ENCODE peak calls at places on chromosomes 11 and 22, in seven cellular contexts. One of them, this sample, is unnamed.

GRCh38 chr11:133265536-133265935 is 266.8 kb downstream of the OPCML start:
- DNase-seq in mesendoderm: no peak
- DNase-seq in IMR-90: no peak
- DNase-seq in neuronal stem cell: no peak
- DNase-seq in H1: no peak
- DNase-seq in H9: no peak
- DNase-seq in trophoblast cell: no peak
- DNase-seq in this sample: no peak

GRCh38 chr11:33027846-33028536 is 11.4 kb upstream of the TCP11L1 start:
- DNase-seq in mesendoderm: no peak
- DNase-seq in IMR-90: peak; percentile 62
- DNase-seq in neuronal stem cell: no peak
- DNase-seq in H1: no peak
- DNase-seq in H9: no peak
- DNase-seq in trophoblast cell: peak; percentile 64
- DNase-seq in this sample: peak; percentile 22

GRCh38 chr11:111624602-111625001 is 22.4 kb downstream of the SIK2 start:
- DNase-seq in mesendoderm: no peak
- DNase-seq in IMR-90: peak; percentile 40
- DNase-seq in neuronal stem cell: no peak
- DNase-seq in H1: no peak
- DNase-seq in H9: no peak
- DNase-seq in trophoblast cell: peak; percentile 35
- DNase-seq in this sample: peak; percentile 43

GRCh38 chr11:37026326-37026725 is 428.3 kb upstream of the RAG2 start:
- DNase-seq in mesendoderm: peak; percentile 77
- DNase-seq in IMR-90: no peak
- DNase-seq in neuronal stem cell: no peak
- DNase-seq in H1: no peak
- DNase-seq in H9: no peak
- DNase-seq in trophoblast cell: no peak
- DNase-seq in this sample: no peak

GRCh38 chr11:30586251-30587144 is at the start of gene MPPED2:
- DNase-seq in mesendoderm: peak; percentile 85
- DNase-seq in IMR-90: no peak
- DNase-seq in neuronal stem cell: peak; percentile 79
- DNase-seq in H1: peak; percentile 88
- DNase-seq in H9: peak; percentile 79
- DNase-seq in trophoblast cell: peak; percentile 2
- DNase-seq in this sample: no peak

GRCh38 chr22:50060441-50061140 is 2.5 kb upstream of the TTLL8 start:
- DNase-seq in mesendoderm: peak; percentile 57
- DNase-seq in IMR-90: no peak
- DNase-seq in neuronal stem cell: no peak
- DNase-seq in H1: no peak
- DNase-seq in H9: peak; percentile 39
- DNase-seq in trophoblast cell: no peak
- DNase-seq in this sample: no peak

GRCh38 chr11:44104472-44105294 is 9.2 kb downstream of the EXT2 start:
- DNase-seq in mesendoderm: peak; percentile 71
- DNase-seq in IMR-90: no peak
- DNase-seq in neuronal stem cell: no peak
- DNase-seq in H1: no peak
- DNase-seq in H9: peak; percentile 39
- DNase-seq in trophoblast cell: no peak
- DNase-seq in this sample: no peak

GRCh38 chr11:43557553-43558031 is 122.9 kb upstream of the HSD17B12 start:
- DNase-seq in mesendoderm: peak; percentile 68
- DNase-seq in IMR-90: no peak
- DNase-seq in neuronal stem cell: peak; percentile 72
- DNase-seq in H1: peak; percentile 64
- DNase-seq in H9: peak; percentile 53
- DNase-seq in trophoblast cell: no peak
- DNase-seq in this sample: no peak

GRCh38 chr11:67435031-67435726 is 2.3 kb downstream of the PTPRCAP start:
- DNase-seq in mesendoderm: no peak
- DNase-seq in IMR-90: no peak
- DNase-seq in neuronal stem cell: no peak
- DNase-seq in H1: no peak
- DNase-seq in H9: no peak
- DNase-seq in trophoblast cell: no peak
- DNase-seq in this sample: no peak

GRCh38 chr11:126695293-126695692 is 305.3 kb downstream of the KIRREL3 start:
- DNase-seq in mesendoderm: no peak
- DNase-seq in IMR-90: no peak
- DNase-seq in neuronal stem cell: no peak
- DNase-seq in H1: no peak
- DNase-seq in H9: no peak
- DNase-seq in trophoblast cell: no peak
- DNase-seq in this sample: no peak

GRCh38 chr11:100817620-100818019 is 130.5 kb downstream of the ARHGAP42 start:
- DNase-seq in mesendoderm: peak; percentile 68
- DNase-seq in IMR-90: no peak
- DNase-seq in neuronal stem cell: no peak
- DNase-seq in H1: no peak
- DNase-seq in H9: no peak
- DNase-seq in trophoblast cell: no peak
- DNase-seq in this sample: no peak

GRCh38 chr22:19974233-19974861 is 32.7 kb upstream of the TXNRD2 start:
- DNase-seq in mesendoderm: peak; percentile 99
- DNase-seq in IMR-90: peak; percentile 51
- DNase-seq in neuronal stem cell: peak; percentile 76
- DNase-seq in H1: peak; percentile 90
- DNase-seq in H9: peak; percentile 99
- DNase-seq in trophoblast cell: peak; percentile 92
- DNase-seq in this sample: peak; percentile 59

GRCh38 chr22:20567371-20567847 is 60.0 kb downstream of the MED15 start:
- DNase-seq in mesendoderm: no peak
- DNase-seq in IMR-90: peak; percentile 66
- DNase-seq in neuronal stem cell: no peak
- DNase-seq in H1: no peak
- DNase-seq in H9: no peak
- DNase-seq in trophoblast cell: peak; percentile 99
- DNase-seq in this sample: peak; percentile 48

GRCh38 chr11:26134481-26135355 is 197.2 kb upstream of the ANO3 start:
- DNase-seq in mesendoderm: peak; percentile 81
- DNase-seq in IMR-90: peak; percentile 38
- DNase-seq in neuronal stem cell: peak; percentile 40
- DNase-seq in H1: no peak
- DNase-seq in H9: peak; percentile 35
- DNase-seq in trophoblast cell: peak; percentile 52
- DNase-seq in this sample: peak; percentile 53

GRCh38 chr22:44888491-44888941 is 121.3 kb downstream of the PHF21B start:
- DNase-seq in mesendoderm: peak; percentile 47
- DNase-seq in IMR-90: no peak
- DNase-seq in neuronal stem cell: no peak
- DNase-seq in H1: no peak
- DNase-seq in H9: peak; percentile 82
- DNase-seq in trophoblast cell: no peak
- DNase-seq in this sample: no peak

GRCh38 chr22:36331912-36332622 is 55.7 kb downstream of the MYH9 start:
- DNase-seq in mesendoderm: peak; percentile 50
- DNase-seq in IMR-90: peak; percentile 49
- DNase-seq in neuronal stem cell: no peak
- DNase-seq in H1: no peak
- DNase-seq in H9: no peak
- DNase-seq in trophoblast cell: peak; percentile 28
- DNase-seq in this sample: peak; percentile 59

GRCh38 chr11:65456418-65456817 is 33.8 kb downstream of the NEAT1 start:
- DNase-seq in mesendoderm: no peak
- DNase-seq in IMR-90: no peak
- DNase-seq in neuronal stem cell: no peak
- DNase-seq in H1: no peak
- DNase-seq in H9: no peak
- DNase-seq in trophoblast cell: no peak
- DNase-seq in this sample: no peak

GRCh38 chr22:20192293-20192971 is 41.6 kb upstream of the CCDC188 start:
- DNase-seq in mesendoderm: no peak
- DNase-seq in IMR-90: no peak
- DNase-seq in neuronal stem cell: no peak
- DNase-seq in H1: no peak
- DNase-seq in H9: no peak
- DNase-seq in trophoblast cell: no peak
- DNase-seq in this sample: no peak

GRCh38 chr11:2844116-2844515 is 41.5 kb downstream of the CDKN1C start:
- DNase-seq in mesendoderm: no peak
- DNase-seq in IMR-90: no peak
- DNase-seq in neuronal stem cell: no peak
- DNase-seq in H1: no peak
- DNase-seq in H9: no peak
- DNase-seq in trophoblast cell: no peak
- DNase-seq in this sample: no peak

GRCh38 chr11:17263803-17264202 is 12.7 kb upstream of the NUCB2 start:
- DNase-seq in mesendoderm: no peak
- DNase-seq in IMR-90: peak; percentile 70
- DNase-seq in neuronal stem cell: no peak
- DNase-seq in H1: no peak
- DNase-seq in H9: no peak
- DNase-seq in trophoblast cell: peak; percentile 30
- DNase-seq in this sample: no peak

GRCh38 chr22:50046019-50046415 is 12.1 kb downstream of the TTLL8 start:
- DNase-seq in mesendoderm: no peak
- DNase-seq in IMR-90: no peak
- DNase-seq in neuronal stem cell: no peak
- DNase-seq in H1: peak; percentile 46
- DNase-seq in H9: no peak
- DNase-seq in trophoblast cell: no peak
- DNase-seq in this sample: no peak

GRCh38 chr11:123601737-123602136 is 52.7 kb downstream of the SCN3B start:
- DNase-seq in mesendoderm: no peak
- DNase-seq in IMR-90: no peak
- DNase-seq in neuronal stem cell: no peak
- DNase-seq in H1: no peak
- DNase-seq in H9: no peak
- DNase-seq in trophoblast cell: no peak
- DNase-seq in this sample: no peak

GRCh38 chr11:123601136-123601535 is 53.3 kb downstream of the SCN3B start:
- DNase-seq in mesendoderm: no peak
- DNase-seq in IMR-90: peak; percentile 73
- DNase-seq in neuronal stem cell: no peak
- DNase-seq in H1: no peak
- DNase-seq in H9: no peak
- DNase-seq in trophoblast cell: peak; percentile 6
- DNase-seq in this sample: peak; percentile 67

GRCh38 chr11:123607781-123608180 is 46.6 kb downstream of the SCN3B start:
- DNase-seq in mesendoderm: no peak
- DNase-seq in IMR-90: no peak
- DNase-seq in neuronal stem cell: no peak
- DNase-seq in H1: no peak
- DNase-seq in H9: no peak
- DNase-seq in trophoblast cell: no peak
- DNase-seq in this sample: no peak

GRCh38 chr11:123608371-123608770 is 46.1 kb downstream of the SCN3B start:
- DNase-seq in mesendoderm: no peak
- DNase-seq in IMR-90: no peak
- DNase-seq in neuronal stem cell: no peak
- DNase-seq in H1: no peak
- DNase-seq in H9: no peak
- DNase-seq in trophoblast cell: no peak
- DNase-seq in this sample: no peak

GRCh38 chr11:123603666-123604065 is 50.8 kb downstream of the SCN3B start:
- DNase-seq in mesendoderm: no peak
- DNase-seq in IMR-90: no peak
- DNase-seq in neuronal stem cell: no peak
- DNase-seq in H1: no peak
- DNase-seq in H9: no peak
- DNase-seq in trophoblast cell: no peak
- DNase-seq in this sample: no peak
- H3K4ac ChIP-seq in mesendoderm: no peak overlapping the region
- H3K4ac ChIP-seq in IMR-90: no peak overlapping the region
- H3K4ac ChIP-seq in neuronal stem cell: no peak overlapping the region
- H3K4ac ChIP-seq in H1: no peak overlapping the region
- H3K4ac ChIP-seq in H9: no peak overlapping the region
- H3K4ac ChIP-seq in trophoblast cell: no peak overlapping the region
- H3K4ac ChIP-seq in this sample: no peak overlapping the region

GRCh38 chr22:48284671-48285070 is 1522.2 kb downstream of the TBC1D22A start:
- DNase-seq in mesendoderm: peak; percentile 28
- DNase-seq in IMR-90: no peak
- DNase-seq in neuronal stem cell: no peak
- DNase-seq in H1: no peak
- DNase-seq in H9: no peak
- DNase-seq in trophoblast cell: no peak
- DNase-seq in this sample: no peak

GRCh38 chr22:48287031-48287430 is 1524.6 kb downstream of the TBC1D22A start:
- DNase-seq in mesendoderm: no peak
- DNase-seq in IMR-90: no peak
- DNase-seq in neuronal stem cell: no peak
- DNase-seq in H1: no peak
- DNase-seq in H9: no peak
- DNase-seq in trophoblast cell: no peak
- DNase-seq in this sample: no peak

GRCh38 chr22:48282804-48283203 is 1520.4 kb downstream of the TBC1D22A start:
- DNase-seq in mesendoderm: no peak
- DNase-seq in IMR-90: no peak
- DNase-seq in neuronal stem cell: no peak
- DNase-seq in H1: no peak
- DNase-seq in H9: no peak
- DNase-seq in trophoblast cell: no peak
- DNase-seq in this sample: no peak

GRCh38 chr22:48288541-48288940 is 1526.1 kb downstream of the TBC1D22A start:
- DNase-seq in mesendoderm: no peak
- DNase-seq in IMR-90: no peak
- DNase-seq in neuronal stem cell: no peak
- DNase-seq in H1: no peak
- DNase-seq in H9: no peak
- DNase-seq in trophoblast cell: no peak
- DNase-seq in this sample: no peak
- H3K4ac ChIP-seq in mesendoderm: no peak overlapping the region
- H3K4ac ChIP-seq in IMR-90: no peak overlapping the region
- H3K4ac ChIP-seq in neuronal stem cell: no peak overlapping the region
- H3K4ac ChIP-seq in H1: no peak overlapping the region
- H3K4ac ChIP-seq in H9: no peak overlapping the region
- H3K4ac ChIP-seq in trophoblast cell: no peak overlapping the region
- H3K4ac ChIP-seq in this sample: no peak overlapping the region

DNA sequence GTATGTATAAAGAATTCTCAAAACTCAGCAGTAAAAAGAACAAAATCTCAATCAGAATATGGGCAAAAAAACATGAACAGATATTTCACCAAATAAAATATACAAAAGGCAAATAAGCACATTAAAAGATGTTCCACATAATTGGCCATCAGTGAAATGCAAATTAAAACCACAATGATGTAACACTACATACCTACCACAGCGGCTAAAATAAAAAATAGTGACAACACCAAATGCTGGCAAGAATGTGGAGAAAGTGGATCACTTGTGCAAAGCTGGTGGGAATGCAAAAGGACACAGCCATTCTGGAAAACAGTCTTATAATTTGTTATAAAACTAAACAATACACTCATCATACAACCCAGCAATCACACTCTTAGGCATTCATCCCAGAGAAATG is 38.3 kb upstream of the ACER3 start:
- DNase-seq in mesendoderm: no peak
- DNase-seq in IMR-90: no peak
- DNase-seq in neuronal stem cell: no peak
- DNase-seq in H1: no peak
- DNase-seq in H9: no peak
- DNase-seq in trophoblast cell: no peak
- DNase-seq in this sample: no peak
- H3K4ac ChIP-seq in mesendoderm: no peak overlapping the region
- H3K4ac ChIP-seq in IMR-90: no peak overlapping the region
- H3K4ac ChIP-seq in neuronal stem cell: no peak overlapping the region
- H3K4ac ChIP-seq in H1: no peak overlapping the region
- H3K4ac ChIP-seq in H9: no peak overlapping the region
- H3K4ac ChIP-seq in trophoblast cell: no peak overlapping the region
- H3K4ac ChIP-seq in this sample: no peak overlapping the region

GRCh38 chr11:114284021-114284420 is 12.2 kb upstream of the NNMT start:
- DNase-seq in mesendoderm: no peak
- DNase-seq in IMR-90: no peak
- DNase-seq in neuronal stem cell: no peak
- DNase-seq in H1: peak; percentile 26
- DNase-seq in H9: no peak
- DNase-seq in trophoblast cell: no peak
- DNase-seq in this sample: no peak
- H3K4ac ChIP-seq in mesendoderm: no peak overlapping the region
- H3K4ac ChIP-seq in IMR-90: peak overlapping the region; percentile 37
- H3K4ac ChIP-seq in neuronal stem cell: no peak overlapping the region
- H3K4ac ChIP-seq in H1: no peak overlapping the region
- H3K4ac ChIP-seq in H9: no peak overlapping the region
- H3K4ac ChIP-seq in trophoblast cell: no peak overlapping the region
- H3K4ac ChIP-seq in this sample: peak overlapping the region; percentile 72